ENCODE peak calls at places on chromosomes 5 and 9, in ten cellular contexts. O, N, D, P, J, L, R, C, U and G are unnamed samples.

GRCh38 chr9:111938427-111938800 is 41.8 kb downstream of the UGCG start:
- DNase-seq in O (no peak), N (no peak), D (no peak), P (no peak), J (no peak), L (no peak), R (no peak), C (no peak), U (no peak), G (no peak)

GRCh38 chr5:51986733-51987132 is 603.5 kb downstream of the ISL1 start:
- DNase-seq in O (no peak), N (no peak), D (no peak), P (no peak), J (no peak), L (no peak), R (no peak), C (no peak), U (no peak), G (no peak)

GRCh38 chr5:32254987-32255900 is 57.5 kb downstream of the MTMR12 start:
- DNase-seq in O (no peak), N (no peak), D (peak; percentile 57), P (no peak), J (no peak), L (no peak), R (no peak), C (no peak), U (no peak), G (no peak)

GRCh38 chr9:101639301-101639700 is 44.5 kb upstream of the PPP3R2 start:
- DNase-seq in O (peak; percentile 10), N (no peak), D (peak; percentile 3), P (no peak), J (no peak), L (no peak), R (no peak), C (no peak), U (no peak), G (no peak)

GRCh38 chr5:96765043-96765442 is 42.7 kb downstream of the ERAP1 start:
- DNase-seq in O (no peak), N (no peak), D (no peak), P (no peak), J (no peak), L (no peak), R (no peak), C (no peak), U (no peak), G (no peak)

GRCh38 chr5:172175263-172175719 is 12.7 kb downstream of the STK10 start:
- DNase-seq in O (no peak), N (peak; percentile 43), D (no peak), P (peak; percentile 75), J (peak; percentile 25), L (peak; percentile 98), R (no peak), C (no peak), U (no peak), G (no peak)

GRCh38 chr9:7613931-7614330 is 185.6 kb downstream of the DMAC1 start:
- DNase-seq in O (no peak), N (no peak), D (no peak), P (no peak), J (no peak), L (no peak), R (no peak), C (no peak), U (no peak), G (no peak)

GRCh38 chr5:64876203-64876602 is 107.5 kb downstream of the CWC27 start:
- DNase-seq in O (no peak), N (no peak), D (no peak), P (no peak), J (no peak), L (no peak), R (no peak), C (no peak), U (no peak), G (no peak)

GRCh38 chr9:130833324-130833990 is 1.6 kb upstream of the ABL1 start:
- DNase-seq in O (no peak), N (peak; percentile 66), D (peak; percentile 56), P (no peak), J (no peak), L (no peak), R (peak; percentile 17), C (no peak), U (no peak), G (no peak)

GRCh38 chr9:132166599-132166998 is 4.7 kb downstream of the NTNG2 start:
- DNase-seq in O (peak; percentile 32), N (peak; percentile 56), D (no peak), P (no peak), J (no peak), L (no peak), R (no peak), C (no peak), U (no peak), G (peak; percentile 74)

GRCh38 chr9:129608561-129609481 is 12.1 kb downstream of the C9orf50 start:
- DNase-seq in O (peak; percentile 38), N (no peak), D (no peak), P (no peak), J (no peak), L (no peak), R (no peak), C (peak; percentile 27), U (no peak), G (no peak)

GRCh38 chr5:496028-496427 is 28.2 kb downstream of the SLC9A3 start:
- DNase-seq in O (no peak), N (no peak), D (no peak), P (no peak), J (no peak), L (no peak), R (no peak), C (no peak), U (no peak), G (peak; percentile 34)
- TF ChIP-seq EZH2 in O (no peak), N (no peak), D (no peak), P (no peak), J (no peak), L (no peak), R (no peak), C (no peak), U (no peak), G (peak; percentile 66)

DNA sequence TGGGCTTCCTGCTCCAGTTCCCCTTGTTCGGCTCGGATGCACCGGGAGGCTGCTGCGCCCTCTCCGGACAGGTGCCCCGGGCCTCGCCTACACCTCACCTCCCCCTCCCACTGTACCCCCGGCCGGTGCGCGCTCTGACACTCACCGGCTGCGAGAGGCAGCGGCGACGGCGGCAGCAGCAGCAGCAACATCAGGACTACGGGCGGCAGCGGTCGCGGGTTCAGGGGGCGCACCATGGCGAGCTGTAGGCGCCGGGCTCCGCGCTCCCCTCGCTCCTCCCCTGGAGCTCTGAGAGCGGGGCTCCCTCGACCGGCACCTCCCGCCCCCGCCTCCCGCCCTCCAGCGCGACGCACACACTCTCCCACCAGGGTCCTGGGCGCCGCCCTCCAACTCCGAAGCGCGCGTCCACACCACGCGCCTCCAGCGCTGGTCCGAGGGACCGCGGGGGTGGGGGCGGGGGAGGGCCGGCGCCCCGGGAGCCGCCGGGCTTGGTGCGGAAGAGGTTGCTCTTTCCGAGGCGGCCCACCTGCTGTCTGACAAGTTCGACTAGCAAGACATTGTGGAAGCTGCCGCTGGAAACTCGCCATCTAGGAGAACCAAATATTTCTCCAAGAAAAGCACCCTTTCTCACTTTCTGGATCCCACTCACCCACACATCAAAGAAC is at the start of gene GFRA3:
- DNase-seq in O (peak; percentile 28), N (peak; percentile 74), D (no peak), P (no peak), J (no peak), L (peak; percentile 30), R (no peak), C (no peak), U (no peak), G (peak; percentile 66)
- TF ChIP-seq EZH2 in O (no peak), N (no peak), D (no peak), P (no peak), J (no peak), L (no peak), R (no peak), C (no peak), U (no peak), G (peak; percentile 69)

GRCh38 chr5:43357797-43358196 is 44.6 kb upstream of the HMGCS1 start:
- DNase-seq in O (no peak), N (no peak), D (no peak), P (no peak), J (no peak), L (no peak), R (no peak), C (no peak), U (no peak), G (no peak)

GRCh38 chr5:43358338-43358737 is 45.1 kb upstream of the HMGCS1 start:
- DNase-seq in O (no peak), N (no peak), D (no peak), P (no peak), J (no peak), L (no peak), R (no peak), C (no peak), U (no peak), G (no peak)

GRCh38 chr5:43357067-43357466 is 43.9 kb upstream of the HMGCS1 start:
- DNase-seq in O (peak; percentile 17), N (no peak), D (no peak), P (no peak), J (peak; percentile 22), L (no peak), R (no peak), C (no peak), U (no peak), G (no peak)

GRCh38 chr5:43362725-43363435 is 49.3 kb downstream of the CCL28 start:
- DNase-seq in O (no peak), N (no peak), D (no peak), P (no peak), J (no peak), L (no peak), R (no peak), C (no peak), U (peak; percentile 78), G (no peak)

GRCh38 chr5:43359738-43360137 is 46.5 kb upstream of the HMGCS1 start:
- DNase-seq in O (no peak), N (no peak), D (no peak), P (no peak), J (no peak), L (no peak), R (no peak), C (no peak), U (no peak), G (no peak)
- TF ChIP-seq EZH2 in O (no peak), N (no peak), D (no peak), P (no peak), J (no peak), L (no peak), R (no peak), C (no peak), U (no peak), G (no peak)

DNA sequence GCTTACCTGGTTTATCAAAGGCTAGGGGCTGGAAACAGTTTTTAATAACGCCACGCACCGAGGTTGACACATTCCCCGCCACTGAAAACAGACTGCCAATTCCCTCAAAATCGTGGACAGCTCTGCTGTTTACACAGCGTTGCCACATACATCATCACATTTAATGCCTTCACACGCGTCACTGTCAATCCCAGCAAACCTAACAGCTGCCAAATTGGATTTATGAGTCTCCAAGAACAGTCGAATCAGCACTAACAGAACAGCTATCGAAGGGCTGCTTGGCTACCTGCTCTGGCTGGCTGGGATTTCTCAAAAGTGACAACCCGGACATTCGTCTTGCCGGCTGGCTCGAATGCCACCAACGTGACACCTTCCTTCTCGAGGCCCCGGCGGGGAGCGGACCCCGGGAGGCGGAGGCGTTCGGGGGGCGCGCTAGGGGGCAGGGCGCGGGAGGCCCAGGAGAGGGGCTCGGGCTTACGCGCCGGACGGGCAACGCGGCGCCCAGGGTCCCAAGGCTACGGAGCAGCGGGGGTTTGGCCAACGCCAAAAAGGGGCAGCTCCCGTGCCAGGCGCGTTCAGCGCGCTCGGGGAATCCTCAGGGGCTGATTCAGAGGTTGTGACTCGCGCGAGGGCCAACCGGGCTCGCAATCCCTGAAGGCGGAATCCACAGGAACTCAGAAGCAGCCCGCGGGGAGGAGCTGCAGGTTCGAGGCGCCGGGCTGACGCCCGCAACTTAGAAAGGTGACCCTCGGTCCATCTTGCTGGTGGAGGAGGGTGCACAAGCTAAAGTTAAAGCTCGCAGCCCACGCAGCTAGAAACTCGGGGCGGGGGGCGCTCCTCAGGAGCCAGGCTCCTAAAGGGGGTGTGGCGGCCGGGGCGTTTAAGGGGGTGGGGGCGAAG is 1.2 kb downstream of the CDC14B start:
- DNase-seq in O (peak; percentile 77), N (peak; percentile 36), D (peak; percentile 43), P (no peak), J (peak; percentile 42), L (no peak), R (peak; percentile 52), C (peak; percentile 37), U (peak; percentile 43), G (peak; percentile 47)
- TF ChIP-seq EZH2 in O (no peak), N (no peak), D (no peak), P (no peak), J (no peak), L (no peak), R (no peak), C (no peak), U (no peak), G (peak; percentile 69)